ENCODE peak calls at places on chromosomes 3 and 15, in five cellular contexts. One of them, this sample, is unnamed.

GRCh38 chr3:294096-294495 is 97.5 kb downstream of the CHL1 start:
- DNase-seq in K562: no peak
- DNase-seq in endothelial cell of umbilical vein: no peak
- DNase-seq in stomach: no peak
- DNase-seq in upper lobe of left lung: peak
- DNase-seq in this sample: no peak

GRCh38 chr3:189233225-189233858 is 61.6 kb downstream of the TPRG1 start:
- DNase-seq in K562: peak
- DNase-seq in endothelial cell of umbilical vein: peak
- DNase-seq in stomach: peak
- DNase-seq in upper lobe of left lung: peak
- DNase-seq in this sample: no peak

GRCh38 chr3:101796076-101796475 is 17.1 kb downstream of the NXPE3 start:
- DNase-seq in upper lobe of left lung: no peak
- DNase-seq in endothelial cell of umbilical vein: no peak
- DNase-seq in K562: no peak
- DNase-seq in stomach: no peak
- DNase-seq in this sample: no peak

GRCh38 chr3:105483476-105483875 is 116.8 kb downstream of the ALCAM start:
- DNase-seq in endothelial cell of umbilical vein: no peak
- DNase-seq in upper lobe of left lung: no peak
- DNase-seq in K562: no peak
- DNase-seq in stomach: no peak
- DNase-seq in this sample: no peak

GRCh38 chr3:102536479-102536878 is 101.7 kb downstream of the ZPLD1 start:
- DNase-seq in K562: no peak
- DNase-seq in upper lobe of left lung: no peak
- DNase-seq in endothelial cell of umbilical vein: peak
- DNase-seq in stomach: no peak
- DNase-seq in this sample: no peak

GRCh38 chr15:51793521-51793920 is 35.9 kb upstream of the TMOD3 start:
- DNase-seq in endothelial cell of umbilical vein: peak
- DNase-seq in K562: no peak
- DNase-seq in upper lobe of left lung: peak
- DNase-seq in stomach: peak
- DNase-seq in this sample: no peak

GRCh38 chr3:101836907-101837598 is 12.3 kb upstream of the NFKBIZ start:
- DNase-seq in endothelial cell of umbilical vein: peak
- DNase-seq in upper lobe of left lung: no peak
- DNase-seq in K562: no peak
- DNase-seq in stomach: no peak
- DNase-seq in this sample: no peak

GRCh38 chr15:52855157-52855556 is 65.0 kb upstream of the ONECUT1 start:
- DNase-seq in endothelial cell of umbilical vein: no peak
- DNase-seq in stomach: no peak
- DNase-seq in upper lobe of left lung: no peak
- DNase-seq in K562: no peak
- DNase-seq in this sample: no peak

GRCh38 chr3:94303266-94303665 is 240.4 kb downstream of the NSUN3 start:
- DNase-seq in endothelial cell of umbilical vein: no peak
- DNase-seq in K562: no peak
- DNase-seq in upper lobe of left lung: no peak
- DNase-seq in stomach: no peak
- DNase-seq in this sample: no peak

GRCh38 chr3:107947203-107947602 is 143.6 kb downstream of the CD47 start:
- DNase-seq in endothelial cell of umbilical vein: no peak
- DNase-seq in K562: no peak
- DNase-seq in upper lobe of left lung: no peak
- DNase-seq in stomach: no peak
- DNase-seq in this sample: no peak

GRCh38 chr3:15462451-15462850 is 35.1 kb downstream of the EAF1 start:
- DNase-seq in endothelial cell of umbilical vein: no peak
- DNase-seq in stomach: no peak
- DNase-seq in K562: no peak
- DNase-seq in upper lobe of left lung: no peak
- DNase-seq in this sample: no peak

GRCh38 chr15:48190932-48191573 is 412 bp upstream of the CTXN2 start:
- DNase-seq in stomach: peak
- DNase-seq in endothelial cell of umbilical vein: peak
- DNase-seq in K562: no peak
- DNase-seq in upper lobe of left lung: peak
- DNase-seq in this sample: no peak

GRCh38 chr3:33096103-33096868 is 660 bp downstream of the GLB1 start:
- DNase-seq in K562: peak
- DNase-seq in endothelial cell of umbilical vein: peak
- DNase-seq in upper lobe of left lung: peak
- DNase-seq in stomach: peak
- DNase-seq in this sample: peak

GRCh38 chr15:87736921-87737389 is 519.6 kb downstream of the NTRK3 start:
- DNase-seq in upper lobe of left lung: no peak
- DNase-seq in endothelial cell of umbilical vein: no peak
- DNase-seq in K562: no peak
- DNase-seq in stomach: no peak
- DNase-seq in this sample: no peak

GRCh38 chr3:7188551-7188950 is 327.6 kb downstream of the GRM7 start:
- DNase-seq in endothelial cell of umbilical vein: no peak
- DNase-seq in upper lobe of left lung: no peak
- DNase-seq in K562: no peak
- DNase-seq in stomach: no peak
- DNase-seq in this sample: no peak

GRCh38 chr15:64246364-64247189 is 83.8 kb upstream of the PPIB start:
- DNase-seq in endothelial cell of umbilical vein: peak
- DNase-seq in K562: peak
- DNase-seq in stomach: no peak
- DNase-seq in upper lobe of left lung: no peak
- DNase-seq in this sample: peak

GRCh38 chr3:52704611-52705437 is 767 bp downstream of the GLT8D1 start:
- DNase-seq in K562: peak
- DNase-seq in stomach: no peak
- DNase-seq in upper lobe of left lung: peak
- DNase-seq in endothelial cell of umbilical vein: peak
- DNase-seq in this sample: no peak

GRCh38 chr15:25903024-25903581 is 40.0 kb upstream of the ATP10A start:
- DNase-seq in upper lobe of left lung: peak
- DNase-seq in endothelial cell of umbilical vein: no peak
- DNase-seq in K562: no peak
- DNase-seq in stomach: no peak
- DNase-seq in this sample: no peak

GRCh38 chr15:93983501-93983900 is 247.9 kb upstream of the MCTP2 start:
- DNase-seq in K562: no peak
- DNase-seq in endothelial cell of umbilical vein: no peak
- DNase-seq in upper lobe of left lung: no peak
- DNase-seq in stomach: no peak
- DNase-seq in this sample: no peak

GRCh38 chr15:41850482-41851166 is 12.0 kb downstream of the PLA2G4B start:
- DNase-seq in endothelial cell of umbilical vein: no peak
- DNase-seq in K562: no peak
- DNase-seq in upper lobe of left lung: no peak
- DNase-seq in stomach: no peak
- DNase-seq in this sample: no peak

GRCh38 chr15:90471769-90472168 is 58.0 kb upstream of the CRTC3 start:
- DNase-seq in endothelial cell of umbilical vein: no peak
- DNase-seq in K562: no peak
- DNase-seq in stomach: no peak
- DNase-seq in upper lobe of left lung: no peak
- DNase-seq in this sample: no peak

GRCh38 chr15:85149460-85150129 is 167.9 kb downstream of the PDE8A start:
- DNase-seq in K562: no peak
- DNase-seq in upper lobe of left lung: no peak
- DNase-seq in stomach: no peak
- DNase-seq in endothelial cell of umbilical vein: no peak
- DNase-seq in this sample: no peak

GRCh38 chr3:42497009-42497731 is 5.3 kb upstream of the VIPR1 start:
- DNase-seq in endothelial cell of umbilical vein: no peak
- DNase-seq in K562: no peak
- DNase-seq in stomach: peak
- DNase-seq in upper lobe of left lung: peak
- DNase-seq in this sample: no peak

GRCh38 chr15:74336061-74337005 is 31.1 kb downstream of the CYP11A1 start:
- DNase-seq in stomach: no peak
- DNase-seq in upper lobe of left lung: no peak
- DNase-seq in endothelial cell of umbilical vein: no peak
- DNase-seq in K562: no peak
- DNase-seq in this sample: no peak

GRCh38 chr15:25706176-25706970 is 156.8 kb downstream of the ATP10A start:
- DNase-seq in stomach: no peak
- DNase-seq in upper lobe of left lung: no peak
- DNase-seq in endothelial cell of umbilical vein: no peak
- DNase-seq in K562: no peak
- DNase-seq in this sample: no peak

GRCh38 chr3:146594843-146595482 is 10.2 kb downstream of the PLSCR5 start:
- DNase-seq in K562: peak
- DNase-seq in upper lobe of left lung: no peak
- DNase-seq in stomach: no peak
- DNase-seq in endothelial cell of umbilical vein: peak
- DNase-seq in this sample: no peak

GRCh38 chr15:41207687-41208448 is 22.7 kb downstream of the EXD1 start:
- DNase-seq in endothelial cell of umbilical vein: no peak
- DNase-seq in stomach: no peak
- DNase-seq in K562: no peak
- DNase-seq in upper lobe of left lung: no peak
- DNase-seq in this sample: no peak

GRCh38 chr15:31264534-31265089 is 62.0 kb upstream of the KLF13 start:
- DNase-seq in K562: no peak
- DNase-seq in endothelial cell of umbilical vein: no peak
- DNase-seq in stomach: peak
- DNase-seq in upper lobe of left lung: no peak
- DNase-seq in this sample: no peak

GRCh38 chr15:31262143-31262530 is 64.5 kb upstream of the KLF13 start:
- DNase-seq in upper lobe of left lung: peak
- DNase-seq in endothelial cell of umbilical vein: no peak
- DNase-seq in K562: no peak
- DNase-seq in stomach: peak
- DNase-seq in this sample: no peak

GRCh38 chr15:31262901-31263671 is 63.5 kb upstream of the KLF13 start:
- DNase-seq in upper lobe of left lung: peak
- DNase-seq in endothelial cell of umbilical vein: no peak
- DNase-seq in stomach: peak
- DNase-seq in K562: no peak
- DNase-seq in this sample: peak

GRCh38 chr15:31265090-31265870 is 61.4 kb upstream of the KLF13 start:
- DNase-seq in K562: no peak
- DNase-seq in endothelial cell of umbilical vein: no peak
- DNase-seq in stomach: peak
- DNase-seq in upper lobe of left lung: peak
- DNase-seq in this sample: no peak

DNA sequence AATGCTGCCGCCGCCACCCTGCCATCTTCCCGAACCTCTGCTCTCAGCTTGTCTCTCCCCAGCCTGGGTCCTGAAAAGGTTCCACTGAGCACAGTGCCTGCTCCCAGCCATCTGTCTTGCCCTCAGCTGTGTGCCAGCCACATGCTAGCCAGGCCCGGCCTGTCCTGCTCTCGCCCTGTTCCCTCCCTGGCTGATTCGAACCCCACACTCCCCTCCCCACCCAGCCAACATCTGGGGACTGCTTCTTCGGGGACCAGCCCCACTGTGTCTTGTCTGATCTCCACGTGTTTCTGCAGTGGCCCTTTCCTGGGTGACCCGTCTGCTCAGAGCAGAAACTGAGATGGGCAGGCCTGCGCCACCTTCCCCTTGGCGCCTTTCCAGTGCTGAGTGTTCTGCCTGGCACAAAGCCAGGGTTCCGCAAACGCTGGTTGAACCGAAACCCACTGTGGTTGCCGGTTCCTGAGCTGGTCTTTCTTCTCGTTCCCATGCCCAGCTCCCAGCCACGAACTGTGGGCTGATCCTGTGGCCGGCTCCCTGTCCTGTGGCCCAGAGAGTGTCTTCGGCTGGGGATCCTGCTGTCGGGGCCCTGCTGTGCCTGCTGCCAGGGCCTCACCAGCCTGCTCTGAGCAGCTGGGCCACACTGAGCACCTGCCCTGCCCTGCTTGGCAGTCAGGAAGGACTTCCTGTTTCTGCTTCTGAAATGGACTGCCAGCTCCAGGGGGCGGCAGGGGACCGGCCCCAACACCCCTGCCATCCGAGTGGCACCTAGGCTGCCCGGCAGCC is 62.7 kb upstream of the KLF13 start:
- DNase-seq in endothelial cell of umbilical vein: peak
- DNase-seq in stomach: peak
- DNase-seq in upper lobe of left lung: peak
- DNase-seq in K562: no peak
- DNase-seq in this sample: no peak
- TF ChIP-seq POLR2A in endothelial cell of umbilical vein: no peak
- TF ChIP-seq POLR2A in stomach: no peak
- TF ChIP-seq POLR2A in upper lobe of left lung: no peak
- TF ChIP-seq POLR2A in K562: no peak
- TF ChIP-seq POLR2A in this sample: no peak

DNA sequence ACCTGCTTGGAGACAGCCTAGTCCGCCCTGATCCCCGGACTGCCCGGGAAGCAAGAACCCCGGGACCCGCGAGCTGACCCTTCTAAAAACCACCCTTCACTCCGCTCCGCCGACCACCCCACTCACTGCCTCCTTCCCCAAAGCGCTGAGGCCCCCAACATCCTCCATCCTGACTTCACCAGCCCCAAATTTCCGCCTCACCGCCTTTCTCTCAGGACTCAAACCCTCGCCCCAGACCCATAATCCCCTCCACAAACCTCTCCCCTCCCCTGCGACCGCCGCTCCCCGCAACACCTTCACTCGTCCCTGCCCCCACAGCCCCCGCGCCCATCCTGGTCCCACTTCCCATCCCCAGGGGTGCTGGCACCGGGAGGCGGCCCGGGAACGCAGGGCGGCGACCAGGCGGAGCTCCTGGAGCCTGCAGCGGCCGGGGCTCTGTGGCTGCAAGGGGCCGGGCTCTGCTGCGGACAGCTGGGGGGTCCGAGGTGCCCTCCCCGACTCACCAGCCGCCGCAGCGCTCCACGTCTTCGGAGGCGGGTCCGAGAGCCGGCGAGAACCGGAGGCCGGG is 321 bp downstream of the ANO10 start:
- DNase-seq in upper lobe of left lung: peak
- DNase-seq in K562: peak
- DNase-seq in endothelial cell of umbilical vein: no peak
- DNase-seq in stomach: peak
- DNase-seq in this sample: no peak
- TF ChIP-seq POLR2AphosphoS5 in upper lobe of left lung: no peak
- TF ChIP-seq POLR2AphosphoS5 in K562: no peak
- TF ChIP-seq POLR2AphosphoS5 in endothelial cell of umbilical vein: no peak
- TF ChIP-seq POLR2AphosphoS5 in stomach: no peak
- TF ChIP-seq POLR2AphosphoS5 in this sample: no peak

DNA sequence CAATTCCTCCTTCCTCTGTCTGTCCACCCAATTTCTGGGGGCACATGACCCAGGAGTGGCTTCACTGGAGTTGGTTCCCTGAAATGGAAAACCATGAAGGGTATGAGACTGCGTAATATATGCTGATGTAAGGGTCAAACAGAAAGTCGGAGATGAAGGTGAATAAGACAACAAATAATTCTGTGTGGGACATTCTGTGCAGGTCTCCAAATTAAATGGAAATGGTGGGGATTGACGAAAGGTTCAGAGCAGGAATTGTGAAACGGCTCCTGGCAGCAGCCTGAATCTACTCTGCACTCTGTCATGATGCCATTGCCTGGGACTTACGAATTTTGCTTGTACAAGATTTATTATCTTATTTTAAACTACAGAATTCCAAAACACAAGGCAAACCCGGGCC is 174.8 kb upstream of the RORA start:
- DNase-seq in endothelial cell of umbilical vein: no peak
- DNase-seq in K562: no peak
- DNase-seq in upper lobe of left lung: no peak
- DNase-seq in stomach: no peak
- DNase-seq in this sample: no peak
- TF ChIP-seq POLR2A in endothelial cell of umbilical vein: no peak
- TF ChIP-seq POLR2A in K562: no peak
- TF ChIP-seq POLR2A in upper lobe of left lung: no peak
- TF ChIP-seq POLR2A in stomach: no peak
- TF ChIP-seq POLR2A in this sample: no peak

GRCh38 chr3:166606988-166607387 is 769.8 kb upstream of the BCHE start:
- DNase-seq in endothelial cell of umbilical vein: no peak
- DNase-seq in stomach: no peak
- DNase-seq in K562: no peak
- DNase-seq in upper lobe of left lung: no peak
- DNase-seq in this sample: no peak
- TF ChIP-seq POLR2AphosphoS5 in endothelial cell of umbilical vein: no peak
- TF ChIP-seq POLR2AphosphoS5 in stomach: no peak
- TF ChIP-seq POLR2AphosphoS5 in K562: no peak
- TF ChIP-seq POLR2AphosphoS5 in upper lobe of left lung: no peak
- TF ChIP-seq POLR2AphosphoS5 in this sample: no peak